ENCODE peak calls at places on chromosome 21, in ten cellular contexts. R is A549, A is stomach, J is IMR-90, D is body of pancreas, I is transverse colon, C is prostate gland, S is HCT116, H is ovary, M is tibial nerve. B is an unnamed sample.

GRCh38 chr21:42187976-42188653 is 30.8 kb upstream of the ABCG1 start:
- DNase-seq in D (peak), J (no peak), S (no peak), A (peak), R (no peak), C (no peak), H (no peak), M (no peak), I (peak), B (no peak)

GRCh38 chr21:43348801-43349261 is 78.1 kb downstream of the SIK1 start:
- DNase-seq in M (no peak), R (no peak), H (no peak), I (no peak), C (no peak), J (no peak), A (no peak), D (no peak), S (no peak), B (no peak)

GRCh38 chr21:41768371-41769042 is 1.7 kb upstream of the RIPK4 start:
- DNase-seq in I (peak), D (peak), M (no peak), J (peak), A (peak), H (no peak), R (peak), C (no peak), S (peak), B (peak)

GRCh38 chr21:41750532-41751151 is 16.2 kb downstream of the RIPK4 start:
- DNase-seq in S (no peak), D (no peak), M (no peak), C (no peak), I (no peak), R (no peak), H (no peak), A (no peak), J (no peak), B (peak)

GRCh38 chr21:45089964-45090363 is 15.6 kb downstream of the ADARB1 start:
- DNase-seq in J (no peak), R (no peak), S (no peak), H (no peak), D (no peak), M (no peak), C (no peak), A (no peak), I (no peak), B (no peak)

GRCh38 chr21:39353295-39353694 is 4.4 kb upstream of the HMGN1 start:
- DNase-seq in H (no peak), D (no peak), R (no peak), C (no peak), I (no peak), J (peak), S (no peak), A (no peak), M (no peak), B (no peak)

GRCh38 chr21:46153259-46154154 is 1.9 kb downstream of the FTCD start:
- DNase-seq in A (peak), C (peak), M (peak), D (peak), J (no peak), H (peak), S (no peak), R (no peak), I (peak), B (peak)

GRCh38 chr21:28754862-28755261 is 237.8 kb downstream of the LTN1 start:
- DNase-seq in S (no peak), H (no peak), C (no peak), I (no peak), A (no peak), J (no peak), D (no peak), R (no peak), M (no peak), B (no peak)

GRCh38 chr21:43771199-43771675 is 4.9 kb downstream of the CSTB start:
- DNase-seq in H (no peak), R (no peak), J (no peak), S (no peak), C (no peak), D (no peak), M (no peak), A (no peak), I (no peak), B (no peak)

GRCh38 chr21:34284613-34285160 is 79.1 kb upstream of the KCNE2 start:
- DNase-seq in I (no peak), R (no peak), A (no peak), M (no peak), D (no peak), C (no peak), J (no peak), H (no peak), S (no peak), B (no peak)

GRCh38 chr21:42390193-42390592 is 5.7 kb downstream of the TMPRSS3 start:
- DNase-seq in S (no peak), I (no peak), R (no peak), H (no peak), C (no peak), A (no peak), M (no peak), D (no peak), J (no peak), B (no peak)

GRCh38 chr21:38735807-38736206 is 69.9 kb upstream of the ETS2 start:
- DNase-seq in H (no peak), D (no peak), A (no peak), S (no peak), R (no peak), I (no peak), M (no peak), C (no peak), J (no peak), B (no peak)

GRCh38 chr21:44564886-44565598 is 6.4 kb upstream of the KRTAP10-3 start:
- DNase-seq in H (no peak), I (no peak), J (no peak), C (no peak), R (no peak), S (no peak), A (no peak), M (no peak), D (no peak), B (no peak)

GRCh38 chr21:41289431-41289830 is 27.2 kb upstream of the FAM3B start:
- DNase-seq in S (peak), J (peak), I (no peak), R (no peak), A (no peak), H (no peak), C (no peak), D (peak), M (no peak), B (peak)

GRCh38 chr21:44940116-44940631 is 345 bp downstream of the SLX9 start:
- DNase-seq in I (no peak), D (no peak), R (no peak), A (no peak), S (no peak), C (no peak), J (no peak), H (no peak), M (no peak), B (no peak)

GRCh38 chr21:28633803-28634572 is 358.7 kb downstream of the LTN1 start:
- DNase-seq in C (no peak), I (no peak), R (no peak), S (no peak), A (no peak), D (no peak), H (no peak), J (peak), M (no peak), B (no peak)

GRCh38 chr21:25039461-25040380 is 567.6 kb downstream of the MRPL39 start:
- DNase-seq in C (no peak), H (no peak), I (no peak), J (peak), A (no peak), R (no peak), M (no peak), D (no peak), S (no peak), B (no peak)

GRCh38 chr21:44555200-44555875 is 3.3 kb downstream of the KRTAP10-3 start:
- DNase-seq in H (no peak), I (no peak), A (no peak), R (no peak), M (no peak), C (no peak), S (no peak), J (no peak), D (no peak), B (no peak)

GRCh38 chr21:33622253-33622652 is 19.3 kb downstream of the CRYZL1 start:
- DNase-seq in D (no peak), J (no peak), H (no peak), R (no peak), A (no peak), I (no peak), M (no peak), S (no peak), C (no peak), B (no peak)

GRCh38 chr21:27017251-27017650 is 50.4 kb upstream of the ADAMTS5 start:
- DNase-seq in J (peak), C (no peak), M (no peak), R (no peak), D (no peak), H (no peak), I (no peak), A (no peak), S (no peak), B (no peak)

GRCh38 chr21:41668051-41668541 is 98.8 kb downstream of the RIPK4 start:
- DNase-seq in I (no peak), S (no peak), J (no peak), H (no peak), A (no peak), D (peak), M (no peak), C (no peak), R (no peak), B (no peak)

GRCh38 chr21:46081022-46081861 is 16.7 kb upstream of the COL6A2 start:
- DNase-seq in A (peak), J (no peak), C (no peak), D (no peak), R (no peak), H (peak), I (no peak), M (no peak), S (no peak), B (no peak)

GRCh38 chr21:34092241-34092921 is 19.0 kb downstream of the MRPS6 start:
- DNase-seq in S (no peak), R (no peak), I (no peak), M (no peak), A (no peak), J (no peak), D (no peak), C (no peak), H (no peak), B (no peak)

GRCh38 chr21:42401820-42402251 is 1.9 kb upstream of the UBASH3A start:
- DNase-seq in H (no peak), J (no peak), M (no peak), C (no peak), I (no peak), S (no peak), A (no peak), R (no peak), D (no peak), B (no peak)

GRCh38 chr21:45963225-45963555 is 18.4 kb upstream of the COL6A1 start:
- DNase-seq in A (no peak), H (no peak), J (peak), D (no peak), I (no peak), C (no peak), R (no peak), M (no peak), S (no peak), B (no peak)

GRCh38 chr21:32565856-32566465 is 19.4 kb downstream of the TCP10L start:
- DNase-seq in S (no peak), R (no peak), I (no peak), D (no peak), H (no peak), A (no peak), C (no peak), J (peak), M (no peak), B (no peak)

GRCh38 chr21:31235671-31236450 is 108.2 kb downstream of the TIAM1 start:
- DNase-seq in C (no peak), D (no peak), R (no peak), M (no peak), H (no peak), A (no peak), I (no peak), S (no peak), J (no peak), B (no peak)

GRCh38 chr21:43300496-43301423 is 126.2 kb downstream of the SIK1 start:
- DNase-seq in H (no peak), A (no peak), D (no peak), C (no peak), I (no peak), J (peak), S (no peak), M (peak), R (no peak), B (no peak)

GRCh38 chr21:39386194-39386593 is 37.3 kb upstream of the HMGN1 start:
- DNase-seq in H (peak), J (no peak), I (no peak), C (no peak), S (no peak), D (peak), A (peak), R (no peak), M (no peak), B (peak)

GRCh38 chr21:45246535-45247320 is 41.0 kb downstream of the POFUT2 start:
- DNase-seq in D (no peak), C (peak), M (no peak), A (no peak), S (no peak), H (no peak), I (no peak), J (no peak), R (no peak), B (no peak)

GRCh38 chr21:42539931-42540343 is 26.3 kb downstream of the SLC37A1 start:
- DNase-seq in M (no peak), S (no peak), C (no peak), D (no peak), J (no peak), H (no peak), R (no peak), I (no peak), A (peak), B (no peak)

GRCh38 chr21:43917515-43918384 is 52.7 kb downstream of the AGPAT3 start:
- DNase-seq in J (no peak), C (no peak), M (no peak), D (peak), H (no peak), S (peak), R (no peak), A (peak), I (peak), B (no peak)

GRCh38 chr21:45170987-45171386 is 96.6 kb downstream of the ADARB1 start:
- DNase-seq in J (no peak), C (no peak), A (no peak), M (no peak), D (no peak), S (no peak), R (no peak), H (no peak), I (no peak), B (no peak)

GRCh38 chr21:39030127-39030884 is 152.9 kb downstream of the PSMG1 start:
- DNase-seq in J (no peak), D (no peak), A (no peak), M (no peak), I (no peak), C (no peak), S (no peak), H (no peak), R (no peak), B (no peak)

GRCh38 chr21:38797470-38797869 is 8.3 kb upstream of the ETS2 start:
- DNase-seq in I (peak), J (no peak), M (no peak), D (no peak), C (no peak), R (peak), S (peak), A (no peak), H (no peak), B (no peak)

GRCh38 chr21:31875424-31876097 is 2.7 kb downstream of the HUNK start:
- DNase-seq in D (peak), R (no peak), S (no peak), M (no peak), I (no peak), A (no peak), C (no peak), J (peak), H (no peak), B (no peak)

DNA sequence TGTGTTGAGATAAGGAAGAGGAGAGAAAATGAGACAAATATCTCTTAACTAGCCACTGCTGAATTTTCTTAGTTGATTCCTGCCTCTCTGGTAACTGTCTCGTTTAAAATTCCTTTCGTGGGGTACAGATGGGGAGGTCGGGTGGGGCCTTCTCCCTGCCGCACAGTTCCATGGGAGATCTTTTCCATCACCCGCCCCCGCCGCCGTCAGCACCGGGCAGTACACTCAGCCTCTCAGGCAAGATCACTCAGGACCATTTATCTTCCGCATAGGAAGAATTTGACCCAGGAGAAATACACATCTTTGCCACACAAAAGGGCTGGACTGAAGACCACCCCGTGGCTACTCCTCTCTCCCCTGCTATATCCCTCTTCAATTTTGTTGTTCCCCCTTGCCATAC is 2.3 kb upstream of the VPS26C start:
- DNase-seq in I (no peak), A (no peak), M (no peak), D (no peak), S (no peak), R (no peak), J (no peak), H (no peak), C (no peak), B (no peak)
- TF ChIP-seq CTCF in I (no peak), A (no peak), M (no peak), D (no peak), S (no peak), R (no peak), J (no peak), H (no peak), C (no peak), B (no peak)

GRCh38 chr21:37072988-37073416 is at the start of the genes PIGP and TTC3:
- DNase-seq in D (peak), C (peak), S (peak), R (peak), H (peak), I (peak), M (peak), J (peak), A (peak), B (peak)

GRCh38 chr21:37072239-37072987 is 458 bp downstream of the PIGP start:
- DNase-seq in A (peak), J (peak), R (no peak), H (no peak), I (peak), S (no peak), M (peak), D (peak), C (peak), B (peak)

GRCh38 chr21:37073417-37074194 is 552 bp downstream of the TTC3 start:
- DNase-seq in J (peak), S (no peak), R (peak), D (peak), I (peak), C (peak), M (no peak), H (peak), A (peak), B (peak)

GRCh38 chr21:37074195-37074510 is 1.1 kb downstream of the TTC3 start:
- DNase-seq in C (no peak), A (no peak), M (no peak), J (no peak), H (no peak), S (no peak), D (peak), I (no peak), R (peak), B (no peak)

GRCh38 chr21:37071561-37072238 is 1.2 kb downstream of the PIGP start:
- DNase-seq in C (peak), S (no peak), H (peak), A (peak), I (peak), M (peak), R (peak), J (peak), D (peak), B (peak)
- TF ChIP-seq POLR2A in C (peak), S (no peak), H (peak), A (no peak), I (no peak), M (peak), R (no peak), J (peak), D (no peak), B (no peak)

DNA sequence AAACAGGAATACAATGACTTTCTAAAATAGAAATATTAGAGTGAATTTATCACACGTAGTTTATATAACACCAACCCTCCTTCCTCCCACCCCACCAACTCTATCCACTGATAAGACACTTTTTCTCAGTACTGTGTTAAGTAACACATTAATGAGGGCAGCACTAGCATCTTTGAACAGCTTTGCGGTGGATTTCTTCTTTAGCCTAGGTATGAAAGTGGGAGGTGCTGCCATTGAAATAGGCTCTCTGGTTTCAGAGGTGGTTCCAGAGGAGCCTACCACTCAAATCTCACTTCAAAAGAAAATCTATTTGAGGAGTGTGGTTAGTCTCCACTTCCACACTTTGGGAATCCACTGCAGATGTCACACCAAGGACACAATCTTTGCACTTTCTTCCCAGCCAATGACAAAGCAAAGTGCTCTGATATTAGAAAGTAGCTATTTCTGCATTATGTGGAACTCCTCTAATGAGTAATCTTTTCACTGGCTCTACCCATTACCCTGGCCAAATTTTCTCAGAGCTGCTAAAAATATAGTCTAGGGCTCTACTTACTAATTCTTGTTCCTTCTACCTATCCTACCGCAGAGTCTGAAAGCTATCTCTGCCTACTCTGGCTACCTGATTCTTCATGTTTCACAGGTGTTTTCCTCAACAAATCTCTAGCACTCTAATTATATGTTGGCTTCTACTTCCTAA is 1667.8 kb downstream of the MRPL39 start:
- DNase-seq in M (no peak), D (no peak), I (no peak), R (no peak), J (no peak), A (no peak), H (no peak), C (no peak), S (no peak), B (no peak)
- TF ChIP-seq CTCF in M (no peak), D (no peak), I (no peak), R (no peak), J (no peak), A (no peak), H (no peak), C (no peak), S (no peak), B (no peak)

GRCh38 chr21:14551741-14552140 is 5.6 kb upstream of the SAMSN1 start:
- DNase-seq in J (no peak), M (no peak), R (no peak), H (no peak), D (no peak), S (no peak), I (no peak), C (no peak), A (no peak), B (no peak)
- TF ChIP-seq POLR2A in J (no peak), M (no peak), R (no peak), H (no peak), D (no peak), S (no peak), I (no peak), C (no peak), A (no peak), B (no peak)

GRCh38 chr21:18060402-18060801 is 184.2 kb upstream of the CHODL start:
- DNase-seq in H (no peak), I (no peak), C (no peak), A (no peak), S (no peak), R (no peak), J (no peak), D (no peak), M (no peak), B (no peak)

GRCh38 chr21:18053151-18053550 is 191.5 kb upstream of the CHODL start:
- DNase-seq in A (no peak), I (no peak), J (no peak), S (no peak), D (no peak), R (no peak), C (no peak), H (no peak), M (no peak), B (no peak)

GRCh38 chr21:18058731-18059398 is 185.8 kb upstream of the CHODL start:
- DNase-seq in S (no peak), C (no peak), A (no peak), M (no peak), D (no peak), R (no peak), J (no peak), I (no peak), H (no peak), B (no peak)
- TF ChIP-seq CTCF in S (no peak), C (no peak), A (no peak), M (no peak), D (no peak), R (no peak), J (no peak), I (no peak), H (no peak), B (no peak)

GRCh38 chr21:15992171-15992570 is 262.4 kb downstream of the USP25 start:
- DNase-seq in D (no peak), M (no peak), I (no peak), S (no peak), R (no peak), J (peak), A (no peak), C (no peak), H (no peak), B (no peak)
- TF ChIP-seq POLR2A in D (no peak), M (no peak), I (no peak), S (no peak), R (no peak), J (no peak), A (no peak), C (no peak), H (no peak), B (no peak)

GRCh38 chr21:18041012-18041411 is 203.6 kb upstream of the CHODL start:
- DNase-seq in C (no peak), I (no peak), S (no peak), M (no peak), H (no peak), J (no peak), R (peak), D (no peak), A (no peak), B (no peak)
- TF ChIP-seq CTCF in C (peak), I (no peak), S (peak), M (peak), H (no peak), J (no peak), R (no peak), D (no peak), A (no peak), B (no peak)